ENCODE peak calls at places on chromosomes 3 and 15, in six cellular contexts. One of them, this sample, is unnamed.
A peak's percentile ranks its signal among the peaks of the same experiment; 100 is the strongest.

GRCh38 chr3:129195731-129196256 is 12.1 kb upstream of the CNBP start:
- DNase-seq in pancreas: no peak
- DNase-seq in uterus: peak; percentile 76
- DNase-seq in heart right ventricle: no peak
- DNase-seq in colonic mucosa: no peak
- DNase-seq in transverse colon: peak; percentile 35
- DNase-seq in this sample: no peak

GRCh38 chr3:48503406-48504050 is 446 bp downstream of the SHISA5 start:
- DNase-seq in transverse colon: peak; percentile 34
- DNase-seq in colonic mucosa: peak; percentile 37
- DNase-seq in pancreas: peak; percentile 49
- DNase-seq in heart right ventricle: peak; percentile 46
- DNase-seq in uterus: peak; percentile 66
- DNase-seq in this sample: peak; percentile 31

GRCh38 chr3:187684880-187685279 is 14.7 kb upstream of the SST start:
- DNase-seq in colonic mucosa: no peak
- DNase-seq in transverse colon: no peak
- DNase-seq in heart right ventricle: no peak
- DNase-seq in uterus: no peak
- DNase-seq in pancreas: no peak
- DNase-seq in this sample: no peak

GRCh38 chr3:127690106-127690505 is 17.4 kb downstream of the ABTB1 start:
- DNase-seq in heart right ventricle: peak; percentile 10
- DNase-seq in colonic mucosa: no peak
- DNase-seq in transverse colon: no peak
- DNase-seq in pancreas: no peak
- DNase-seq in uterus: no peak
- DNase-seq in this sample: no peak

GRCh38 chr15:100929641-100930042 is 10.5 kb downstream of the LRRK1 start:
- DNase-seq in pancreas: no peak
- DNase-seq in uterus: no peak
- DNase-seq in colonic mucosa: no peak
- DNase-seq in transverse colon: no peak
- DNase-seq in heart right ventricle: no peak
- DNase-seq in this sample: peak; percentile 24

GRCh38 chr3:170751894-170752283 is 118.1 kb downstream of the RPL22L1 start:
- DNase-seq in colonic mucosa: no peak
- DNase-seq in pancreas: no peak
- DNase-seq in heart right ventricle: no peak
- DNase-seq in uterus: no peak
- DNase-seq in transverse colon: no peak
- DNase-seq in this sample: no peak

GRCh38 chr15:65377105-65377975 is 462 bp downstream of the IGDCC3 start:
- DNase-seq in pancreas: no peak
- DNase-seq in uterus: no peak
- DNase-seq in colonic mucosa: no peak
- DNase-seq in transverse colon: no peak
- DNase-seq in heart right ventricle: no peak
- DNase-seq in this sample: peak; percentile 59

GRCh38 chr3:37935290-37935668 is 55.3 kb upstream of the VILL start:
- DNase-seq in uterus: no peak
- DNase-seq in pancreas: no peak
- DNase-seq in colonic mucosa: no peak
- DNase-seq in heart right ventricle: no peak
- DNase-seq in transverse colon: no peak
- DNase-seq in this sample: no peak

GRCh38 chr3:80733522-80734176 is 965.9 kb upstream of the ROBO1 start:
- DNase-seq in colonic mucosa: peak; percentile 78
- DNase-seq in transverse colon: peak; percentile 65
- DNase-seq in pancreas: peak; percentile 27
- DNase-seq in uterus: no peak
- DNase-seq in heart right ventricle: no peak
- DNase-seq in this sample: peak; percentile 56

GRCh38 chr15:61092387-61093157 is 136.5 kb downstream of the RORA start:
- DNase-seq in heart right ventricle: no peak
- DNase-seq in uterus: no peak
- DNase-seq in transverse colon: no peak
- DNase-seq in colonic mucosa: no peak
- DNase-seq in pancreas: no peak
- DNase-seq in this sample: no peak

GRCh38 chr3:126113238-126113555 is 29.3 kb upstream of the SLC41A3 start:
- DNase-seq in pancreas: no peak
- DNase-seq in transverse colon: no peak
- DNase-seq in heart right ventricle: no peak
- DNase-seq in uterus: no peak
- DNase-seq in colonic mucosa: no peak
- DNase-seq in this sample: no peak

GRCh38 chr3:129162729-129163579 is 2.1 kb upstream of the ISY1 start:
- DNase-seq in colonic mucosa: no peak
- DNase-seq in heart right ventricle: no peak
- DNase-seq in pancreas: no peak
- DNase-seq in uterus: no peak
- DNase-seq in transverse colon: no peak
- DNase-seq in this sample: no peak

GRCh38 chr3:195147649-195148121 is 123.3 kb downstream of the XXYLT1 start:
- DNase-seq in transverse colon: peak; percentile 65
- DNase-seq in pancreas: no peak
- DNase-seq in heart right ventricle: peak; percentile 55
- DNase-seq in uterus: peak; percentile 47
- DNase-seq in colonic mucosa: peak; percentile 60
- DNase-seq in this sample: no peak

GRCh38 chr3:195095704-195096036 is 175.3 kb downstream of the XXYLT1 start:
- DNase-seq in pancreas: no peak
- DNase-seq in uterus: no peak
- DNase-seq in colonic mucosa: no peak
- DNase-seq in transverse colon: no peak
- DNase-seq in heart right ventricle: peak; percentile 2
- DNase-seq in this sample: no peak

GRCh38 chr3:174776123-174776522 is 83.0 kb upstream of the NAALADL2 start:
- DNase-seq in colonic mucosa: no peak
- DNase-seq in transverse colon: no peak
- DNase-seq in heart right ventricle: no peak
- DNase-seq in uterus: no peak
- DNase-seq in pancreas: no peak
- DNase-seq in this sample: no peak

GRCh38 chr15:26854435-26854834 is 12.4 kb upstream of the GABRA5 start:
- DNase-seq in uterus: no peak
- DNase-seq in pancreas: no peak
- DNase-seq in transverse colon: no peak
- DNase-seq in heart right ventricle: no peak
- DNase-seq in colonic mucosa: no peak
- DNase-seq in this sample: no peak

GRCh38 chr3:34780973-34781372 is 858.4 kb upstream of the ARPP21 start:
- DNase-seq in transverse colon: no peak
- DNase-seq in pancreas: no peak
- DNase-seq in uterus: no peak
- DNase-seq in colonic mucosa: no peak
- DNase-seq in heart right ventricle: no peak
- DNase-seq in this sample: no peak

GRCh38 chr3:54641226-54642014 is 286.4 kb downstream of the LRTM1 start:
- DNase-seq in pancreas: no peak
- DNase-seq in colonic mucosa: no peak
- DNase-seq in uterus: no peak
- DNase-seq in heart right ventricle: no peak
- DNase-seq in transverse colon: no peak
- DNase-seq in this sample: no peak

GRCh38 chr15:29120593-29121368 is 148.8 kb downstream of the NSMCE3 start:
- DNase-seq in colonic mucosa: no peak
- DNase-seq in pancreas: no peak
- DNase-seq in transverse colon: no peak
- DNase-seq in uterus: no peak
- DNase-seq in heart right ventricle: no peak
- DNase-seq in this sample: no peak

GRCh38 chr3:115525726-115526125 is 97.6 kb upstream of the GAP43 start:
- DNase-seq in colonic mucosa: no peak
- DNase-seq in uterus: no peak
- DNase-seq in heart right ventricle: no peak
- DNase-seq in pancreas: no peak
- DNase-seq in transverse colon: no peak
- DNase-seq in this sample: no peak

GRCh38 chr3:188956839-188957489 is 214.8 kb upstream of the TPRG1 start:
- DNase-seq in uterus: peak; percentile 62
- DNase-seq in transverse colon: no peak
- DNase-seq in colonic mucosa: no peak
- DNase-seq in pancreas: no peak
- DNase-seq in heart right ventricle: no peak
- DNase-seq in this sample: peak; percentile 32

GRCh38 chr3:160756907-160757623 is 1.0 kb downstream of the PPM1L start:
- DNase-seq in pancreas: peak; percentile 24
- DNase-seq in transverse colon: peak; percentile 13
- DNase-seq in colonic mucosa: peak; percentile 32
- DNase-seq in heart right ventricle: peak; percentile 41
- DNase-seq in uterus: no peak
- DNase-seq in this sample: peak; percentile 22

GRCh38 chr15:47718474-47719440 is 1.5 kb downstream of the SEMA6D start:
- DNase-seq in heart right ventricle: peak; percentile 34
- DNase-seq in uterus: peak; percentile 15
- DNase-seq in colonic mucosa: peak; percentile 61
- DNase-seq in pancreas: no peak
- DNase-seq in transverse colon: peak; percentile 45
- DNase-seq in this sample: peak; percentile 17

GRCh38 chr3:128278761-128279593 is 125.7 kb downstream of the EEFSEC start:
- DNase-seq in uterus: peak; percentile 87
- DNase-seq in colonic mucosa: peak; percentile 40
- DNase-seq in transverse colon: peak; percentile 25
- DNase-seq in heart right ventricle: peak; percentile 78
- DNase-seq in pancreas: peak; percentile 52
- DNase-seq in this sample: peak; percentile 22

GRCh38 chr3:127045435-127046045 is 62.6 kb downstream of the PLXNA1 start:
- DNase-seq in pancreas: no peak
- DNase-seq in transverse colon: no peak
- DNase-seq in uterus: no peak
- DNase-seq in heart right ventricle: no peak
- DNase-seq in colonic mucosa: no peak
- DNase-seq in this sample: no peak

GRCh38 chr15:97960364-97961066 is at the start of gene ARRDC4:
- DNase-seq in uterus: peak; percentile 100
- DNase-seq in heart right ventricle: peak; percentile 100
- DNase-seq in pancreas: peak; percentile 99
- DNase-seq in colonic mucosa: peak; percentile 100
- DNase-seq in transverse colon: peak; percentile 100
- DNase-seq in this sample: peak; percentile 98

GRCh38 chr3:10464068-10464434 is 41.3 kb downstream of the ATP2B2 start:
- DNase-seq in pancreas: no peak
- DNase-seq in heart right ventricle: no peak
- DNase-seq in transverse colon: no peak
- DNase-seq in uterus: no peak
- DNase-seq in colonic mucosa: no peak
- DNase-seq in this sample: no peak

GRCh38 chr3:144762091-144762490 is 790.5 kb downstream of the DIPK2A start:
- DNase-seq in colonic mucosa: no peak
- DNase-seq in pancreas: no peak
- DNase-seq in transverse colon: no peak
- DNase-seq in uterus: no peak
- DNase-seq in heart right ventricle: no peak
- DNase-seq in this sample: no peak

GRCh38 chr3:61936344-61936937 is 375.1 kb downstream of the PTPRG start:
- DNase-seq in pancreas: no peak
- DNase-seq in colonic mucosa: peak; percentile 23
- DNase-seq in heart right ventricle: no peak
- DNase-seq in uterus: no peak
- DNase-seq in transverse colon: peak; percentile 13
- DNase-seq in this sample: peak; percentile 61

GRCh38 chr3:149009732-149010131 is 18.4 kb downstream of the GYG1 start:
- DNase-seq in heart right ventricle: no peak
- DNase-seq in colonic mucosa: no peak
- DNase-seq in pancreas: no peak
- DNase-seq in uterus: no peak
- DNase-seq in transverse colon: peak; percentile 30
- DNase-seq in this sample: no peak

GRCh38 chr3:42803800-42804112 is 534 bp downstream of the HIGD1A start:
- DNase-seq in transverse colon: peak; percentile 39
- DNase-seq in heart right ventricle: peak; percentile 60
- DNase-seq in pancreas: peak; percentile 55
- DNase-seq in colonic mucosa: peak; percentile 57
- DNase-seq in uterus: peak; percentile 33
- DNase-seq in this sample: peak; percentile 42

GRCh38 chr3:79015854-79016253 is 751.9 kb downstream of the ROBO1 start:
- DNase-seq in uterus: no peak
- DNase-seq in pancreas: no peak
- DNase-seq in heart right ventricle: no peak
- DNase-seq in colonic mucosa: no peak
- DNase-seq in transverse colon: no peak
- DNase-seq in this sample: no peak

GRCh38 chr3:193830791-193831191 is 237.8 kb downstream of the OPA1 start:
- DNase-seq in pancreas: no peak
- DNase-seq in uterus: no peak
- DNase-seq in colonic mucosa: no peak
- DNase-seq in heart right ventricle: no peak
- DNase-seq in transverse colon: no peak
- DNase-seq in this sample: no peak

DNA sequence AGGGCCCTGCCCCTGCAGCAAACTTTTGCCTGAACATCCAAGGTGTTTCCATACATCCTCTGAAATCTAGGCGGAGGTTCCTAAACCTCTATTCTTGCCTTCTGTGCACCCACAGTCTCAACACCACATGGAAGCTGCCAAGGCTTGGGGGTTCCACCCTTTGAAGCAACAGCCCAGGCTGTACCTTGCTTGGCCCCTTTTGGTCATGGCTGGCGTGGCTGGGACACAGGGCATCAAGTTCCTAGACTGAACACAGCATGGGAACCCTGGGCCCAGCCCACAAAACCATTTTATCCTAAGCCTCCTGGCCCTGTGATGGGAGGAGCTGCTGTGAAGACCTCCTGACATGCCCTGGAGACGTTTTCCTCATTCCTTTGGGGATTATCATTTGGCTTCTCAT is 739.0 kb upstream of the NECTIN3 start:
- DNase-seq in heart right ventricle: no peak
- DNase-seq in pancreas: no peak
- DNase-seq in transverse colon: no peak
- DNase-seq in uterus: no peak
- DNase-seq in colonic mucosa: no peak
- DNase-seq in this sample: no peak
- TF ChIP-seq CTCF in heart right ventricle: no peak
- TF ChIP-seq CTCF in pancreas: no peak
- TF ChIP-seq CTCF in transverse colon: no peak
- TF ChIP-seq CTCF in uterus: no peak
- TF ChIP-seq CTCF in colonic mucosa: no peak
- TF ChIP-seq CTCF in this sample: no peak

GRCh38 chr15:77784361-77785292 is 151.9 kb upstream of the LINGO1 start:
- DNase-seq in pancreas: no peak
- DNase-seq in colonic mucosa: peak; percentile 25
- DNase-seq in heart right ventricle: no peak
- DNase-seq in transverse colon: no peak
- DNase-seq in uterus: no peak
- DNase-seq in this sample: peak; percentile 45
- TF ChIP-seq CTCF in pancreas: no peak
- TF ChIP-seq CTCF in colonic mucosa: peak; percentile 26
- TF ChIP-seq CTCF in heart right ventricle: peak; percentile 10
- TF ChIP-seq CTCF in transverse colon: peak; percentile 22
- TF ChIP-seq CTCF in uterus: no peak
- TF ChIP-seq CTCF in this sample: peak; percentile 64

GRCh38 chr3:99637041-99637380 is 1.4 kb upstream of the COL8A1 start:
- DNase-seq in heart right ventricle: no peak
- DNase-seq in transverse colon: no peak
- DNase-seq in pancreas: no peak
- DNase-seq in colonic mucosa: no peak
- DNase-seq in uterus: no peak
- DNase-seq in this sample: no peak
- TF ChIP-seq CTCF in heart right ventricle: no peak
- TF ChIP-seq CTCF in transverse colon: no peak
- TF ChIP-seq CTCF in pancreas: no peak
- TF ChIP-seq CTCF in colonic mucosa: no peak
- TF ChIP-seq CTCF in uterus: no peak
- TF ChIP-seq CTCF in this sample: no peak

GRCh38 chr15:71346464-71346863 is 231.2 kb downstream of the THSD4 start:
- DNase-seq in colonic mucosa: no peak
- DNase-seq in transverse colon: no peak
- DNase-seq in heart right ventricle: no peak
- DNase-seq in uterus: no peak
- DNase-seq in pancreas: no peak
- DNase-seq in this sample: no peak
- TF ChIP-seq CTCF in colonic mucosa: no peak
- TF ChIP-seq CTCF in transverse colon: no peak
- TF ChIP-seq CTCF in heart right ventricle: no peak
- TF ChIP-seq CTCF in uterus: no peak
- TF ChIP-seq CTCF in pancreas: no peak
- TF ChIP-seq CTCF in this sample: no peak